ENCODE peak calls at places on chromosome 3, in seven cellular contexts. One of them, this sample, is unnamed.

GRCh38 chr3:126965526-126966080 is 17.3 kb upstream of the PLXNA1 start:
- DNase-seq in GM23248: no peak
- DNase-seq in MM.1S: no peak
- DNase-seq in HCT116: no peak
- DNase-seq in hepatocyte: no peak
- DNase-seq in OCI-LY7: no peak
- DNase-seq in PC-3: no peak
- DNase-seq in this sample: no peak

GRCh38 chr3:132347095-132347494 is 29.9 kb downstream of the ACP3 start:
- DNase-seq in PC-3: peak; percentile 76
- DNase-seq in hepatocyte: no peak
- DNase-seq in OCI-LY7: no peak
- DNase-seq in GM23248: peak; percentile 92
- DNase-seq in MM.1S: no peak
- DNase-seq in HCT116: no peak
- DNase-seq in this sample: no peak

GRCh38 chr3:49906004-49906860 is 2.6 kb upstream of the MST1R start:
- DNase-seq in OCI-LY7: peak; percentile 57
- DNase-seq in HCT116: peak; percentile 55
- DNase-seq in MM.1S: no peak
- DNase-seq in GM23248: peak; percentile 67
- DNase-seq in PC-3: peak; percentile 86
- DNase-seq in hepatocyte: peak; percentile 75
- DNase-seq in this sample: peak; percentile 80

GRCh38 chr3:119255214-119255613 is 14.5 kb upstream of the B4GALT4 start:
- DNase-seq in HCT116: no peak
- DNase-seq in GM23248: no peak
- DNase-seq in OCI-LY7: no peak
- DNase-seq in MM.1S: no peak
- DNase-seq in hepatocyte: no peak
- DNase-seq in PC-3: no peak
- DNase-seq in this sample: no peak

GRCh38 chr3:100254168-100254777 is 6.5 kb upstream of the TBC1D23 start:
- DNase-seq in hepatocyte: peak; percentile 85
- DNase-seq in PC-3: peak; percentile 82
- DNase-seq in HCT116: peak; percentile 73
- DNase-seq in GM23248: peak; percentile 77
- DNase-seq in MM.1S: peak; percentile 50
- DNase-seq in OCI-LY7: peak; percentile 68
- DNase-seq in this sample: peak; percentile 86

GRCh38 chr3:132726341-132726823 is 4.2 kb upstream of the NPHP3 start:
- DNase-seq in OCI-LY7: peak; percentile 63
- DNase-seq in GM23248: peak; percentile 34
- DNase-seq in hepatocyte: peak; percentile 14
- DNase-seq in HCT116: no peak
- DNase-seq in PC-3: peak; percentile 58
- DNase-seq in MM.1S: peak; percentile 61
- DNase-seq in this sample: peak; percentile 38

GRCh38 chr3:143975549-143976152 is 4.0 kb downstream of the DIPK2A start:
- DNase-seq in PC-3: peak; percentile 65
- DNase-seq in GM23248: peak; percentile 72
- DNase-seq in HCT116: no peak
- DNase-seq in OCI-LY7: peak; percentile 58
- DNase-seq in MM.1S: peak; percentile 60
- DNase-seq in hepatocyte: peak; percentile 65
- DNase-seq in this sample: peak; percentile 16

GRCh38 chr3:52820741-52821140 is 9.7 kb downstream of the ITIH4 start:
- DNase-seq in HCT116: peak; percentile 12
- DNase-seq in OCI-LY7: peak; percentile 52
- DNase-seq in hepatocyte: peak; percentile 51
- DNase-seq in MM.1S: no peak
- DNase-seq in GM23248: peak; percentile 50
- DNase-seq in PC-3: peak; percentile 53
- DNase-seq in this sample: peak; percentile 76

GRCh38 chr3:139771331-139771730 is 93.6 kb upstream of the NMNAT3 start:
- DNase-seq in HCT116: no peak
- DNase-seq in GM23248: no peak
- DNase-seq in hepatocyte: no peak
- DNase-seq in PC-3: no peak
- DNase-seq in MM.1S: no peak
- DNase-seq in OCI-LY7: no peak
- DNase-seq in this sample: no peak

GRCh38 chr3:38542401-38543298 is 46.5 kb downstream of the EXOG start:
- DNase-seq in GM23248: no peak
- DNase-seq in HCT116: no peak
- DNase-seq in PC-3: peak; percentile 36
- DNase-seq in hepatocyte: no peak
- DNase-seq in MM.1S: no peak
- DNase-seq in OCI-LY7: no peak
- DNase-seq in this sample: no peak

GRCh38 chr3:150521458-150521857 is 24.8 kb downstream of the SERP1 start:
- DNase-seq in PC-3: no peak
- DNase-seq in MM.1S: no peak
- DNase-seq in HCT116: no peak
- DNase-seq in OCI-LY7: no peak
- DNase-seq in GM23248: peak; percentile 50
- DNase-seq in hepatocyte: no peak
- DNase-seq in this sample: peak; percentile 18

DNA sequence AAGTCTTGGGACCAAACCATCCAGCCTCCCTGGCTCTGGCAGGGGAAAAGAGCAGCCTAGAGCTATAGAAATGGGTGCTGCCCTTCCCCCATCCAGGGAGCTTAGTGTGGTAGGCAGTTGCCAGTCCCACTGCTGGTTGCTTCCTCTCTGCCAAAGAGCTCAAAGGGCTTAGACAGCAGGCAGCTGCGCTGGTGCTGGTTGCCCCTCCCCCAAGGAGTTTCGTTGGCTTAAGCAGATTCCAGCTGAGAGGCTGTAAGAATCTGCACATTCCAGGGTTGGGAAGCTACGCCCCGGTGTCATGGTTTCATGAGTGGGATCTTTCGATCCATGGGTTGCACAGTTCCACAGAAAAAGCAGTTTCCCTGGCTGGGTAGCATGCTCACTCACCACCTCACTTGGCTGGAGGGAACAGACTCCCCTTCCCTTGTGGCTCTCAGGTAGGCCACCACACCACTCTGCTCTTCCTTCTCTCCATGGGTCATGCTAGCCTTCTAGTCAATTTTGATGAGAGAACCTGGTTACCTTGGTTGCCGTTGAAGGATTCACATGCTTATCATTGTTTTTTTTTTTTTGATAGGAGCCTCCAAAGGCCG is 195.1 kb downstream of the EPHA6 start:
- DNase-seq in GM23248: no peak
- DNase-seq in hepatocyte: peak; percentile 23
- DNase-seq in MM.1S: peak; percentile 52
- DNase-seq in HCT116: no peak
- DNase-seq in OCI-LY7: no peak
- DNase-seq in PC-3: no peak
- DNase-seq in this sample: peak; percentile 84
- H3K9me3 ChIP-seq in GM23248: no peaks in the 10 kb centered on the region
- H3K9me3 ChIP-seq in hepatocyte: no peaks in the 10 kb centered on the region
- H3K9me3 ChIP-seq in MM.1S: no peaks in the 10 kb centered on the region
- H3K9me3 ChIP-seq in HCT116: peaks cover 8% of the 10 kb centered on the region
- H3K9me3 ChIP-seq in OCI-LY7: no peaks in the 10 kb centered on the region
- H3K9me3 ChIP-seq in PC-3: no peaks in the 10 kb centered on the region
- H3K9me3 ChIP-seq in this sample: peaks cover 5% of the 10 kb centered on the region

GRCh38 chr3:14950274-14950673 is 2.9 kb downstream of the NR2C2 start:
- DNase-seq in HCT116: no peak
- DNase-seq in hepatocyte: no peak
- DNase-seq in PC-3: no peak
- DNase-seq in MM.1S: no peak
- DNase-seq in GM23248: no peak
- DNase-seq in OCI-LY7: no peak
- DNase-seq in this sample: no peak
- H3K36me3 ChIP-seq in HCT116: peaks cover 6% of the 10 kb centered on the region
- H3K36me3 ChIP-seq in hepatocyte: no peaks in the 10 kb centered on the region
- H3K36me3 ChIP-seq in PC-3: peaks cover 2% of the 10 kb centered on the region
- H3K36me3 ChIP-seq in MM.1S: no peaks in the 10 kb centered on the region
- H3K36me3 ChIP-seq in GM23248: peaks cover 4% of the 10 kb centered on the region
- H3K36me3 ChIP-seq in OCI-LY7: peaks cover 30% of the 10 kb centered on the region
- H3K36me3 ChIP-seq in this sample: no peaks in the 10 kb centered on the region

DNA sequence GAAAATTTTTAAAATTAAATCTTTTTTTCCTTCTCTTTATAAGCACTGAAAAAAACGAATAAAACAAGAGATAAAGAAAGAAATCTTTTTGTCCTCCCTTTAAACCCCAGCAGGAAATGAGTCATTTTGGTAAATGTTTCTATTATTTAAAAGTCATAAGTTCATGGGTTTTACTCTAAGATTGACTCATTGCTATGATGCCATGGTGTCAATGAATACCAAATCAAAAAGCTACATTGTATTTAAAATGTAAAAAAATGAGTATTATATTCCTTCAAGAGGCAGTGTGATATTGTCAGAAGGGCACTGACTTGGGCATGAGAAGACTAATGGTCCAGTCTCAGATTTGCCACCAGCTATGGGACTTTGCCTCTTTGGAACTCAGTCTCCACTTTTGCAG is 303.4 kb upstream of the DNAJC19 start:
- DNase-seq in PC-3: peak; percentile 24
- DNase-seq in OCI-LY7: no peak
- DNase-seq in HCT116: no peak
- DNase-seq in MM.1S: no peak
- DNase-seq in GM23248: peak; percentile 33
- DNase-seq in hepatocyte: no peak
- DNase-seq in this sample: no peak
- TF ChIP-seq EZH2phosphoT487 in PC-3: no peak
- TF ChIP-seq EZH2phosphoT487 in OCI-LY7: no peak
- TF ChIP-seq EZH2phosphoT487 in HCT116: no peak
- TF ChIP-seq EZH2phosphoT487 in MM.1S: no peak
- TF ChIP-seq EZH2phosphoT487 in GM23248: no peak
- TF ChIP-seq EZH2phosphoT487 in hepatocyte: no peak
- TF ChIP-seq EZH2phosphoT487 in this sample: no peak

GRCh38 chr3:111509308-111509707 is 32.7 kb upstream of the CD96 start:
- DNase-seq in GM23248: no peak
- DNase-seq in hepatocyte: no peak
- DNase-seq in OCI-LY7: no peak
- DNase-seq in HCT116: no peak
- DNase-seq in MM.1S: no peak
- DNase-seq in PC-3: no peak
- DNase-seq in this sample: no peak
- H3K9me3 ChIP-seq in GM23248: no peaks in the 10 kb centered on the region
- H3K9me3 ChIP-seq in hepatocyte: no peaks in the 10 kb centered on the region
- H3K9me3 ChIP-seq in OCI-LY7: no peaks in the 10 kb centered on the region
- H3K9me3 ChIP-seq in HCT116: no peaks in the 10 kb centered on the region
- H3K9me3 ChIP-seq in MM.1S: no peaks in the 10 kb centered on the region
- H3K9me3 ChIP-seq in PC-3: no peaks in the 10 kb centered on the region
- H3K9me3 ChIP-seq in this sample: no peaks in the 10 kb centered on the region

GRCh38 chr3:51392301-51393095 is 1.4 kb downstream of the RBM15B start:
- DNase-seq in hepatocyte: no peak
- DNase-seq in HCT116: no peak
- DNase-seq in OCI-LY7: no peak
- DNase-seq in PC-3: no peak
- DNase-seq in MM.1S: no peak
- DNase-seq in GM23248: no peak
- DNase-seq in this sample: no peak

GRCh38 chr3:51390186-51390585 is 899 bp upstream of the RBM15B start:
- DNase-seq in PC-3: no peak
- DNase-seq in GM23248: no peak
- DNase-seq in hepatocyte: no peak
- DNase-seq in OCI-LY7: no peak
- DNase-seq in MM.1S: no peak
- DNase-seq in HCT116: no peak
- DNase-seq in this sample: no peak

GRCh38 chr3:51391566-51392300 is 648 bp downstream of the RBM15B start:
- DNase-seq in hepatocyte: peak; percentile 60
- DNase-seq in GM23248: peak; percentile 73
- DNase-seq in PC-3: peak; percentile 13
- DNase-seq in OCI-LY7: peak; percentile 59
- DNase-seq in HCT116: no peak
- DNase-seq in MM.1S: peak; percentile 49
- DNase-seq in this sample: peak; percentile 49

GRCh38 chr3:51390600-51391074 is 448 bp upstream of the RBM15B start:
- DNase-seq in PC-3: no peak
- DNase-seq in GM23248: no peak
- DNase-seq in hepatocyte: no peak
- DNase-seq in OCI-LY7: no peak
- DNase-seq in HCT116: no peak
- DNase-seq in MM.1S: no peak
- DNase-seq in this sample: no peak

GRCh38 chr3:51391075-51391565 is at the start of gene RBM15B:
- DNase-seq in hepatocyte: peak; percentile 99
- DNase-seq in PC-3: peak; percentile 97
- DNase-seq in GM23248: peak; percentile 99
- DNase-seq in HCT116: peak; percentile 92
- DNase-seq in MM.1S: peak; percentile 97
- DNase-seq in OCI-LY7: peak; percentile 98
- DNase-seq in this sample: peak; percentile 99
- H3K36me3 ChIP-seq in hepatocyte: peaks cover 3% of the 10 kb centered on the region
- H3K36me3 ChIP-seq in PC-3: peaks cover 71% of the 10 kb centered on the region
- H3K36me3 ChIP-seq in GM23248: peaks cover 15% of the 10 kb centered on the region
- H3K36me3 ChIP-seq in HCT116: peaks cover 73% of the 10 kb centered on the region
- H3K36me3 ChIP-seq in MM.1S: peaks cover 14% of the 10 kb centered on the region
- H3K36me3 ChIP-seq in OCI-LY7: peaks cover 85% of the 10 kb centered on the region
- H3K36me3 ChIP-seq in this sample: peaks cover 14% of the 10 kb centered on the region

GRCh38 chr3:14222900-14223594 is 44.4 kb downstream of the LSM3 start:
- DNase-seq in hepatocyte: no peak
- DNase-seq in HCT116: no peak
- DNase-seq in MM.1S: no peak
- DNase-seq in GM23248: no peak
- DNase-seq in OCI-LY7: peak; percentile 40
- DNase-seq in PC-3: peak; percentile 53
- DNase-seq in this sample: no peak
- TF ChIP-seq EZH2phosphoT487 in hepatocyte: no peak
- TF ChIP-seq EZH2phosphoT487 in HCT116: no peak
- TF ChIP-seq EZH2phosphoT487 in MM.1S: no peak
- TF ChIP-seq EZH2phosphoT487 in GM23248: no peak
- TF ChIP-seq EZH2phosphoT487 in OCI-LY7: no peak
- TF ChIP-seq EZH2phosphoT487 in PC-3: no peak
- TF ChIP-seq EZH2phosphoT487 in this sample: no peak